ENCODE peak calls at places on chromosome 12, in five cellular contexts. One of them, this sample, is unnamed.
A peak's percentile ranks its signal among the peaks of the same experiment; 100 is the strongest.

GRCh38 chr12:47237751-47238211 is 158.0 kb upstream of the AMIGO2 start:
- ATAC-seq in foreskin keratinocyte: no peak
- ATAC-seq in left cardiac atrium: no peak
- ATAC-seq in thoracic aorta: peak; percentile 52
- ATAC-seq in psoas muscle: no peak
- ATAC-seq in this sample: no peak

GRCh38 chr12:46674818-46675217 is 151.0 kb downstream of the SLC38A4 start:
- ATAC-seq in foreskin keratinocyte: peak; percentile 56
- ATAC-seq in left cardiac atrium: no peak
- ATAC-seq in thoracic aorta: no peak
- ATAC-seq in psoas muscle: no peak
- ATAC-seq in this sample: no peak

GRCh38 chr12:127280393-127281275 is 986.3 kb upstream of the TMEM132C start:
- ATAC-seq in foreskin keratinocyte: peak; percentile 86
- ATAC-seq in left cardiac atrium: peak; percentile 44
- ATAC-seq in thoracic aorta: no peak
- ATAC-seq in psoas muscle: no peak
- ATAC-seq in this sample: no peak

GRCh38 chr12:25151476-25151875 is 43.5 kb downstream of the DNAI7 start:
- ATAC-seq in foreskin keratinocyte: peak; percentile 100
- ATAC-seq in left cardiac atrium: peak; percentile 89
- ATAC-seq in thoracic aorta: peak; percentile 100
- ATAC-seq in psoas muscle: peak; percentile 28
- ATAC-seq in this sample: peak; percentile 94

GRCh38 chr12:53170245-53170644 is 10.3 kb upstream of the ZNF740 start:
- ATAC-seq in foreskin keratinocyte: no peak
- ATAC-seq in left cardiac atrium: no peak
- ATAC-seq in thoracic aorta: no peak
- ATAC-seq in psoas muscle: no peak
- ATAC-seq in this sample: no peak

GRCh38 chr12:37720846-37721245 is 595.7 kb upstream of the ALG10B start:
- ATAC-seq in foreskin keratinocyte: no peak
- ATAC-seq in left cardiac atrium: no peak
- ATAC-seq in thoracic aorta: no peak
- ATAC-seq in psoas muscle: no peak
- ATAC-seq in this sample: no peak

GRCh38 chr12:113196996-113197395 is 11.5 kb downstream of the RITA1 start:
- ATAC-seq in foreskin keratinocyte: peak; percentile 87
- ATAC-seq in left cardiac atrium: peak; percentile 82
- ATAC-seq in thoracic aorta: peak; percentile 61
- ATAC-seq in psoas muscle: peak; percentile 84
- ATAC-seq in this sample: peak; percentile 90

GRCh38 chr12:95096852-95097251 is 23.4 kb upstream of the NR2C1 start:
- ATAC-seq in foreskin keratinocyte: no peak
- ATAC-seq in left cardiac atrium: peak; percentile 46
- ATAC-seq in thoracic aorta: peak; percentile 33
- ATAC-seq in psoas muscle: peak; percentile 43
- ATAC-seq in this sample: peak; percentile 55

GRCh38 chr12:69065804-69066203 is 132.8 kb upstream of the CPM start:
- ATAC-seq in foreskin keratinocyte: no peak
- ATAC-seq in left cardiac atrium: no peak
- ATAC-seq in thoracic aorta: no peak
- ATAC-seq in psoas muscle: no peak
- ATAC-seq in this sample: no peak

GRCh38 chr12:53103860-53104305 is 597 bp downstream of the SOAT2 start:
- ATAC-seq in foreskin keratinocyte: no peak
- ATAC-seq in left cardiac atrium: no peak
- ATAC-seq in thoracic aorta: no peak
- ATAC-seq in psoas muscle: no peak
- ATAC-seq in this sample: no peak

GRCh38 chr12:111692575-111693210 is 6.8 kb downstream of the ACAD10 start:
- ATAC-seq in foreskin keratinocyte: no peak
- ATAC-seq in left cardiac atrium: no peak
- ATAC-seq in thoracic aorta: no peak
- ATAC-seq in psoas muscle: no peak
- ATAC-seq in this sample: no peak

GRCh38 chr12:79233341-79233761 is 368.8 kb downstream of the SYT1 start:
- ATAC-seq in foreskin keratinocyte: no peak
- ATAC-seq in left cardiac atrium: no peak
- ATAC-seq in thoracic aorta: no peak
- ATAC-seq in psoas muscle: no peak
- ATAC-seq in this sample: no peak

GRCh38 chr12:96078281-96078761 is 42.9 kb upstream of the LTA4H start:
- ATAC-seq in foreskin keratinocyte: no peak
- ATAC-seq in left cardiac atrium: peak; percentile 92
- ATAC-seq in thoracic aorta: peak; percentile 35
- ATAC-seq in psoas muscle: peak; percentile 38
- ATAC-seq in this sample: peak; percentile 88

GRCh38 chr12:124171231-124171985 is 123.5 kb upstream of the RFLNA start:
- ATAC-seq in foreskin keratinocyte: no peak
- ATAC-seq in left cardiac atrium: no peak
- ATAC-seq in thoracic aorta: no peak
- ATAC-seq in psoas muscle: no peak
- ATAC-seq in this sample: no peak

GRCh38 chr12:40099423-40099853 is 6.4 kb downstream of the SLC2A13 start:
- ATAC-seq in foreskin keratinocyte: peak; percentile 36
- ATAC-seq in left cardiac atrium: peak; percentile 71
- ATAC-seq in thoracic aorta: no peak
- ATAC-seq in psoas muscle: no peak
- ATAC-seq in this sample: no peak

GRCh38 chr12:69456239-69456638 is 13.9 kb upstream of the FRS2 start:
- ATAC-seq in foreskin keratinocyte: no peak
- ATAC-seq in left cardiac atrium: no peak
- ATAC-seq in thoracic aorta: no peak
- ATAC-seq in psoas muscle: no peak
- ATAC-seq in this sample: no peak

GRCh38 chr12:3795800-3796133 is 42.9 kb upstream of the CRACR2A start:
- ATAC-seq in foreskin keratinocyte: no peak
- ATAC-seq in left cardiac atrium: no peak
- ATAC-seq in thoracic aorta: no peak
- ATAC-seq in psoas muscle: no peak
- ATAC-seq in this sample: no peak

This sample was measured in gastroesophageal sphincter.